ENCODE peak calls at places on chromosome 16, in nine cellular contexts. T, N, J, K, S, H, P, O and W are unnamed samples.

GRCh38 chr16:26645629-26646028 is 421.1 kb upstream of the C16orf82 start:
- DNase-seq in T (peak), N (no peak), J (no peak), K (no peak), S (peak), H (no peak), P (no peak), O (no peak), W (no peak)

GRCh38 chr16:1308036-1308976 is 1.1 kb upstream of the UBE2I start:
- DNase-seq in T (no peak), N (peak), J (no peak), K (no peak), S (no peak), H (no peak), P (no peak), O (no peak), W (no peak)

GRCh38 chr16:13070268-13070667 is 168.9 kb downstream of the SHISA9 start:
- DNase-seq in T (peak), N (peak), J (no peak), K (no peak), S (no peak), H (no peak), P (no peak), O (no peak), W (no peak)

GRCh38 chr16:1471569-1472194 is 3.1 kb downstream of the CLCN7 start:
- DNase-seq in T (no peak), N (no peak), J (no peak), K (no peak), S (no peak), H (no peak), P (no peak), O (no peak), W (no peak)

GRCh38 chr16:23903001-23903414 is 67.2 kb downstream of the PRKCB start:
- DNase-seq in T (no peak), N (no peak), J (no peak), K (peak), S (no peak), H (no peak), P (no peak), O (no peak), W (no peak)

GRCh38 chr16:1983544-1984346 is at the start of gene GFER:
- DNase-seq in T (peak), N (peak), J (peak), K (peak), S (peak), H (peak), P (peak), O (peak), W (peak)

GRCh38 chr16:80327740-80328139 is 213.1 kb upstream of the DYNLRB2 start:
- DNase-seq in T (no peak), N (no peak), J (no peak), K (no peak), S (no peak), H (no peak), P (no peak), O (no peak), W (no peak)

GRCh38 chr16:84825896-84826557 is 6.2 kb downstream of the CRISPLD2 start:
- DNase-seq in T (no peak), N (no peak), J (no peak), K (peak), S (no peak), H (no peak), P (no peak), O (peak), W (no peak)

GRCh38 chr16:30760577-30761426 is 1.1 kb downstream of the CFAP119 start:
- DNase-seq in T (no peak), N (no peak), J (no peak), K (no peak), S (no peak), H (peak), P (no peak), O (peak), W (no peak)

GRCh38 chr16:2398520-2398919 is 30.7 kb upstream of the CCNF start:
- DNase-seq in T (no peak), N (no peak), J (no peak), K (no peak), S (no peak), H (no peak), P (no peak), O (no peak), W (no peak)

GRCh38 chr16:14378684-14379467 is 251.2 kb downstream of the PARN start:
- DNase-seq in T (peak), N (no peak), J (no peak), K (peak), S (no peak), H (no peak), P (no peak), O (peak), W (no peak)

GRCh38 chr16:15757630-15758251 is 99.1 kb downstream of the MYH11 start:
- DNase-seq in T (no peak), N (no peak), J (no peak), K (no peak), S (no peak), H (no peak), P (no peak), O (no peak), W (no peak)

GRCh38 chr16:70163596-70163995 is 10.0 kb upstream of the CLEC18C start:
- DNase-seq in T (no peak), N (no peak), J (no peak), K (no peak), S (no peak), H (no peak), P (no peak), O (no peak), W (no peak)

GRCh38 chr16:87146676-87147075 is 170.5 kb downstream of the C16orf95 start:
- DNase-seq in T (no peak), N (no peak), J (no peak), K (no peak), S (no peak), H (no peak), P (no peak), O (no peak), W (no peak)

GRCh38 chr16:14325502-14325901 is 254.4 kb downstream of the MRTFB start:
- DNase-seq in T (no peak), N (no peak), J (no peak), K (no peak), S (no peak), H (no peak), P (no peak), O (no peak), W (no peak)

GRCh38 chr16:84941916-84942315 is 69.4 kb downstream of the ZDHHC7 start:
- DNase-seq in T (no peak), N (no peak), J (no peak), K (peak), S (no peak), H (no peak), P (no peak), O (peak), W (no peak)

GRCh38 chr16:71637398-71637797 is 11.4 kb downstream of the MARVELD3 start:
- DNase-seq in T (no peak), N (no peak), J (no peak), K (peak), S (no peak), H (no peak), P (no peak), O (peak), W (no peak)

GRCh38 chr16:89537549-89537925 is 22.9 kb upstream of the RPL13 start:
- DNase-seq in T (no peak), N (no peak), J (no peak), K (no peak), S (no peak), H (no peak), P (no peak), O (no peak), W (no peak)

GRCh38 chr16:4067262-4068001 is 48.8 kb downstream of the ADCY9 start:
- DNase-seq in T (no peak), N (no peak), J (no peak), K (peak), S (no peak), H (no peak), P (no peak), O (peak), W (no peak)

GRCh38 chr16:89981414-89981813 is 32.9 kb downstream of the DEF8 start:
- DNase-seq in T (no peak), N (no peak), J (no peak), K (no peak), S (no peak), H (no peak), P (no peak), O (no peak), W (no peak)

GRCh38 chr16:77213542-77214108 is 14.4 kb downstream of the SYCE1L start:
- DNase-seq in T (no peak), N (no peak), J (peak), K (peak), S (no peak), H (no peak), P (no peak), O (peak), W (no peak)

GRCh38 chr16:38941-39892 is 14.2 kb downstream of the POLR3K start:
- DNase-seq in T (no peak), N (peak), J (peak), K (no peak), S (no peak), H (peak), P (peak), O (no peak), W (peak)

GRCh38 chr16:59971264-59971663 is 1237.1 kb upstream of the GOT2 start:
- DNase-seq in T (no peak), N (no peak), J (no peak), K (no peak), S (no peak), H (no peak), P (no peak), O (no peak), W (no peak)

GRCh38 chr16:80836846-80837245 is 32.4 kb upstream of the CDYL2 start:
- DNase-seq in T (no peak), N (no peak), J (no peak), K (peak), S (no peak), H (no peak), P (no peak), O (no peak), W (no peak)